ENCODE peak calls at places on chromosomes 2 and 18, in five cellular contexts. A, S, G, L and C are unnamed samples.

GRCh38 chr2:69375494-69376353 is 11.3 kb downstream of the GFPT1 start:
- DNase-seq in L (no peak), A (peak; percentile 76), S (no peak), G (peak; percentile 23), C (peak; percentile 38)

GRCh38 chr18:23889907-23890306 is 124.6 kb upstream of the TTC39C start:
- DNase-seq in A (no peak), G (no peak), S (no peak), L (no peak), C (no peak)

GRCh38 chr18:75477913-75478312 is 50.4 kb upstream of the SMIM21 start:
- DNase-seq in L (no peak), A (no peak), G (no peak), S (no peak), C (no peak)

GRCh38 chr2:159600752-159601151 is 15.6 kb downstream of the BAZ2B start:
- DNase-seq in S (no peak), A (peak; percentile 52), G (no peak), L (no peak), C (peak; percentile 75)

GRCh38 chr2:164438490-164439205 is 182.6 kb downstream of the GRB14 start:
- DNase-seq in A (no peak), L (no peak), G (no peak), S (no peak), C (no peak)

GRCh38 chr2:220473611-220474010 is 846.2 kb downstream of the SLC4A3 start:
- DNase-seq in A (no peak), G (no peak), L (no peak), S (no peak), C (no peak)

GRCh38 chr2:227471924-227472264 is at the start of gene AGFG1:
- DNase-seq in S (peak; percentile 96), G (peak; percentile 90), L (peak; percentile 82), A (peak; percentile 86), C (peak; percentile 51)

GRCh38 chr18:44320619-44321460 is 359.8 kb upstream of the SETBP1 start:
- DNase-seq in L (no peak), G (no peak), A (peak; percentile 7), S (no peak), C (no peak)

GRCh38 chr18:24016643-24017042 is 2.1 kb downstream of the TTC39C start:
- DNase-seq in S (no peak), A (no peak), L (no peak), G (no peak), C (no peak)

GRCh38 chr2:151999058-151999457 is 99.8 kb downstream of the CACNB4 start:
- DNase-seq in G (peak; percentile 20), L (peak; percentile 59), A (peak; percentile 58), S (peak; percentile 60), C (peak; percentile 53)

GRCh38 chr2:207528980-207529329 is 807 bp upstream of the CREB1 start:
- DNase-seq in G (no peak), S (peak; percentile 21), A (peak; percentile 64), L (peak; percentile 62), C (peak; percentile 53)

GRCh38 chr2:10570076-10570475 is 119.7 kb downstream of the NOL10 start:
- DNase-seq in G (no peak), A (no peak), L (no peak), S (no peak), C (no peak)

GRCh38 chr2:174051741-174052638 is 86.8 kb upstream of the SP3 start:
- DNase-seq in G (no peak), S (no peak), L (no peak), A (peak; percentile 35), C (peak; percentile 65)

GRCh38 chr2:98826856-98827255 is 95.9 kb upstream of the MGAT4A start:
- DNase-seq in G (no peak), A (no peak), S (no peak), L (no peak), C (no peak)